ENCODE peak calls at places on chromosome 1, in ten cellular contexts. P is prostate gland, D is heart left ventricle, T is breast epithelium, V is tibial nerve, S is stomach, Y is IMR-90, F is ovary, M is Peyer's patch, R is esophagus squamous epithelium. A is an unnamed sample.
A peak's percentile ranks its signal among the peaks of the same experiment; 100 is the strongest.

GRCh38 chr1:31762323-31762722 is 1.8 kb downstream of the ADGRB2 start:
- DNase-seq in P (no peak), F (no peak), S (no peak), V (no peak), D (no peak), T (no peak), R (no peak), Y (no peak), M (no peak), A (no peak)

GRCh38 chr1:231192620-231193163 is 30.8 kb downstream of the TRIM67 start:
- DNase-seq in P (no peak), Y (no peak), M (peak; percentile 45), V (no peak), F (no peak), S (peak; percentile 90), D (peak; percentile 66), R (no peak), T (peak; percentile 24), A (peak; percentile 89)

GRCh38 chr1:14345925-14346550 is 252.4 kb upstream of the KAZN start:
- DNase-seq in F (no peak), M (no peak), R (no peak), D (no peak), P (no peak), Y (no peak), T (no peak), V (no peak), S (no peak), A (no peak)

GRCh38 chr1:113929750-113930498 is 800 bp downstream of the HIPK1 start:
- DNase-seq in F (no peak), Y (peak; percentile 17), S (peak; percentile 63), D (no peak), V (no peak), T (peak; percentile 41), M (peak; percentile 70), R (no peak), P (peak; percentile 33), A (peak; percentile 66)

GRCh38 chr1:85245891-85246290 is 13.6 kb downstream of the C1orf52 start:
- DNase-seq in D (no peak), M (no peak), T (no peak), Y (no peak), P (no peak), V (no peak), R (no peak), F (no peak), S (no peak), A (no peak)

GRCh38 chr1:204326891-204327290 is 32.8 kb downstream of the PLEKHA6 start:
- DNase-seq in M (no peak), T (no peak), R (no peak), S (no peak), F (no peak), P (no peak), D (no peak), Y (peak; percentile 55), V (no peak), A (no peak)

GRCh38 chr1:203408485-203409229 is 57.7 kb upstream of the FMOD start:
- DNase-seq in R (no peak), M (peak; percentile 90), T (peak; percentile 69), S (peak; percentile 60), Y (peak; percentile 82), V (peak; percentile 76), D (peak; percentile 78), P (peak; percentile 30), F (peak; percentile 83), A (peak; percentile 40)

GRCh38 chr1:58390051-58390450 is 156.5 kb downstream of the OMA1 start:
- DNase-seq in D (no peak), F (no peak), P (no peak), M (no peak), V (no peak), Y (no peak), T (no peak), R (no peak), S (no peak), A (no peak)

GRCh38 chr1:204829133-204829532 is 41.5 kb upstream of the NFASC start:
- DNase-seq in M (no peak), F (no peak), Y (no peak), V (no peak), D (no peak), P (no peak), T (peak; percentile 26), S (no peak), R (no peak), A (no peak)

GRCh38 chr1:25063591-25064416 is 133.7 kb upstream of the RUNX3 start:
- DNase-seq in T (no peak), D (no peak), M (no peak), P (no peak), V (no peak), S (no peak), F (no peak), Y (no peak), R (no peak), A (no peak)

GRCh38 chr1:48092401-48092800 is 95.2 kb upstream of the TRABD2B start:
- DNase-seq in P (no peak), R (no peak), M (no peak), Y (no peak), D (no peak), V (no peak), T (no peak), S (no peak), F (no peak), A (no peak)

GRCh38 chr1:197933016-197933415 is 15.8 kb downstream of the LHX9 start:
- DNase-seq in P (no peak), V (no peak), R (no peak), M (no peak), S (no peak), T (no peak), D (no peak), F (no peak), Y (no peak), A (no peak)
- H3K27me3 ChIP-seq in P (peaks cover 13% of the 10 kb centered on the region), V (peaks cover 85% of the 10 kb centered on the region), R (no peaks in the 10 kb centered on the region), M (no peaks in the 10 kb centered on the region), S (peaks cover 11% of the 10 kb centered on the region), T (peaks cover 60% of the 10 kb centered on the region), D (peaks cover 53% of the 10 kb centered on the region), F (no peaks in the 10 kb centered on the region), Y (peaks cover 2% of the 10 kb centered on the region), A (no peaks in the 10 kb centered on the region)

GRCh38 chr1:195897072-195897471 is 711.2 kb downstream of the KCNT2 start:
- DNase-seq in Y (no peak), D (no peak), S (no peak), R (no peak), T (no peak), F (no peak), V (no peak), P (no peak), M (no peak), A (no peak)

GRCh38 chr1:195903203-195903602 is 705.0 kb downstream of the KCNT2 start:
- DNase-seq in V (no peak), R (no peak), M (no peak), P (no peak), T (no peak), Y (no peak), S (no peak), F (no peak), D (no peak), A (no peak)

GRCh38 chr1:195898924-195899323 is 709.3 kb downstream of the KCNT2 start:
- DNase-seq in T (no peak), P (no peak), F (no peak), S (no peak), R (no peak), Y (no peak), D (no peak), M (no peak), V (no peak), A (no peak)

GRCh38 chr1:195902779-195903178 is 705.5 kb downstream of the KCNT2 start:
- DNase-seq in S (no peak), V (no peak), M (no peak), F (no peak), T (no peak), P (no peak), Y (no peak), D (no peak), R (no peak), A (no peak)

DNA sequence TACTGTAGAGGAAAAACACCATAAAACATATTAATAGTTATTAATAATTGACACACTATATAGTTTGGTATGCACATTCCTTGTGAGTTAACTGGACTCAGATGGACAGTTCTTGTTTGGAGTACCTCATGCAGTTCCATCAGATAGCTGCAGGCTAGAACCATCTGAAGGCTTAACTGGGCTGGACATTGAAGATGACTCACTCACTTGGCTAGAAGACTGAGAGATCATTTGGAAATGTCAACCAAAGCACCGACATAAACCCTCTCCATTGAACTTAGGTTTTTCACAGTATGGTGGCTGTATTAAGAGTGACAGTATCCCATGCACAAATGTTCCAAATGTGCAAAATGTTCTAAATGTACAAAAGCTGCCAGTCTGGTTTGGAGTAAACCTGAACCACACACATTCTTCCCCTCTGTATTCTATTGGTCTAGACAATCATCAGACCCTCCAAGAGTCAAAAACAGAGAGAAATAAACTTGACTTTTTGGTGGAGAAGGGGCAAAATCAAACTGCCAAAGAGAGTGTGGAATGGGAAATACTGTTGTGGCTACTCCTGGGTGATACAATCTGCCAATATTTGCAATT is 708.4 kb downstream of the KCNT2 start:
- DNase-seq in S (no peak), Y (peak; percentile 74), F (no peak), T (no peak), D (no peak), M (no peak), R (no peak), V (no peak), P (no peak), A (no peak)
- TF ChIP-seq POLR2A in S (no peak), Y (no peak), F (no peak), T (no peak), D (no peak), M (no peak), R (no peak), V (no peak), P (no peak), A (no peak)

GRCh38 chr1:98045211-98046030 is 124.6 kb upstream of the DPYD start:
- DNase-seq in V (no peak), F (no peak), Y (peak; percentile 62), R (no peak), D (no peak), S (peak; percentile 23), P (no peak), T (no peak), M (no peak), A (no peak)
- H3K27me3 ChIP-seq in V (peaks cover 80% of the 10 kb centered on the region), F (no peaks in the 10 kb centered on the region), Y (no peaks in the 10 kb centered on the region), R (peaks cover 27% of the 10 kb centered on the region), D (peaks cover 91% of the 10 kb centered on the region), S (peaks cover 58% of the 10 kb centered on the region), P (peaks cover 25% of the 10 kb centered on the region), T (peaks cover 55% of the 10 kb centered on the region), M (peaks cover 29% of the 10 kb centered on the region), A (no peaks in the 10 kb centered on the region)

GRCh38 chr1:153626477-153626928 is 802 bp downstream of the S100A13 start:
- DNase-seq in T (no peak), S (no peak), V (no peak), R (no peak), M (no peak), Y (no peak), P (no peak), F (no peak), D (no peak), A (no peak)
- TF ChIP-seq POLR2A in T (no peak), S (no peak), V (no peak), R (no peak), M (no peak), Y (no peak), P (no peak), F (no peak), D (no peak), A (no peak)

A was measured in body of pancreas.